ENCODE peak calls at places on chromosomes 1 and 21, in five cellular contexts. One of them, this sample, is unnamed.
A peak's percentile ranks its signal among the peaks of the same experiment; 100 is the strongest.

GRCh38 chr1:235917267-235917811 is 50.6 kb upstream of the LYST start:
- DNase-seq in IMR-90: peak; percentile 99
- DNase-seq in H1: no peak
- DNase-seq in neuronal stem cell: no peak
- DNase-seq in H9: no peak
- DNase-seq in this sample: peak; percentile 99

GRCh38 chr1:9316512-9316911 is 23.8 kb downstream of the SPSB1 start:
- DNase-seq in IMR-90: no peak
- DNase-seq in H1: no peak
- DNase-seq in neuronal stem cell: no peak
- DNase-seq in H9: no peak
- DNase-seq in this sample: no peak

GRCh38 chr1:47963093-47963492 is 34.1 kb downstream of the TRABD2B start:
- DNase-seq in IMR-90: no peak
- DNase-seq in H1: no peak
- DNase-seq in neuronal stem cell: no peak
- DNase-seq in H9: no peak
- DNase-seq in this sample: no peak

GRCh38 chr1:26358411-26359384 is 4.8 kb upstream of the CRYBG2 start:
- DNase-seq in IMR-90: no peak
- DNase-seq in H1: no peak
- DNase-seq in neuronal stem cell: no peak
- DNase-seq in H9: peak; percentile 60
- DNase-seq in this sample: no peak

GRCh38 chr1:114286179-114286578 is 132.5 kb upstream of the SYT6 start:
- DNase-seq in IMR-90: peak; percentile 31
- DNase-seq in H1: no peak
- DNase-seq in neuronal stem cell: no peak
- DNase-seq in H9: no peak
- DNase-seq in this sample: no peak

GRCh38 chr1:117591248-117591647 is 14.6 kb upstream of the TENT5C start:
- DNase-seq in IMR-90: no peak
- DNase-seq in H1: no peak
- DNase-seq in neuronal stem cell: no peak
- DNase-seq in H9: no peak
- DNase-seq in this sample: no peak

GRCh38 chr1:97796716-97797115 is 124.1 kb downstream of the DPYD start:
- DNase-seq in IMR-90: peak; percentile 8
- DNase-seq in H1: no peak
- DNase-seq in neuronal stem cell: no peak
- DNase-seq in H9: no peak
- DNase-seq in this sample: peak; percentile 6

GRCh38 chr1:6503884-6504602 is 12.6 kb upstream of the PLEKHG5 start:
- DNase-seq in IMR-90: no peak
- DNase-seq in H1: no peak
- DNase-seq in neuronal stem cell: no peak
- DNase-seq in H9: no peak
- DNase-seq in this sample: no peak

GRCh38 chr21:45040114-45040715 is 34.2 kb upstream of the ADARB1 start:
- DNase-seq in IMR-90: no peak
- DNase-seq in H1: no peak
- DNase-seq in neuronal stem cell: no peak
- DNase-seq in H9: no peak
- DNase-seq in this sample: no peak

GRCh38 chr1:228459091-228459993 is 27.8 kb upstream of the RNF187 start:
- DNase-seq in IMR-90: peak; percentile 85
- DNase-seq in H1: no peak
- DNase-seq in neuronal stem cell: peak; percentile 64
- DNase-seq in H9: peak; percentile 86
- DNase-seq in this sample: peak; percentile 86

GRCh38 chr1:113982955-113983742 is 3.9 kb downstream of the OLFML3 start:
- DNase-seq in IMR-90: no peak
- DNase-seq in H1: no peak
- DNase-seq in neuronal stem cell: no peak
- DNase-seq in H9: no peak
- DNase-seq in this sample: no peak

GRCh38 chr1:11054666-11055065 is 5.2 kb downstream of the SRM start:
- DNase-seq in IMR-90: no peak
- DNase-seq in H1: no peak
- DNase-seq in neuronal stem cell: no peak
- DNase-seq in H9: no peak
- DNase-seq in this sample: no peak

GRCh38 chr1:23562138-23562819 is 3.0 kb upstream of the ID3 start:
- DNase-seq in IMR-90: peak; percentile 99
- DNase-seq in H1: no peak
- DNase-seq in neuronal stem cell: peak; percentile 92
- DNase-seq in H9: peak; percentile 95
- DNase-seq in this sample: peak; percentile 99

GRCh38 chr1:48077860-48078259 is 80.7 kb upstream of the TRABD2B start:
- DNase-seq in IMR-90: no peak
- DNase-seq in H1: no peak
- DNase-seq in neuronal stem cell: no peak
- DNase-seq in H9: no peak
- DNase-seq in this sample: no peak

GRCh38 chr1:217393901-217394300 is 237.0 kb downstream of the GPATCH2 start:
- DNase-seq in IMR-90: no peak
- DNase-seq in H1: no peak
- DNase-seq in neuronal stem cell: peak; percentile 18
- DNase-seq in H9: no peak
- DNase-seq in this sample: no peak

GRCh38 chr1:34213976-34214375 is 37.3 kb downstream of the C1orf94 start:
- DNase-seq in IMR-90: no peak
- DNase-seq in H1: no peak
- DNase-seq in neuronal stem cell: no peak
- DNase-seq in H9: no peak
- DNase-seq in this sample: no peak

GRCh38 chr1:111631502-111631901 is 11.9 kb downstream of the RAP1A start:
- DNase-seq in IMR-90: no peak
- DNase-seq in H1: no peak
- DNase-seq in neuronal stem cell: no peak
- DNase-seq in H9: no peak
- DNase-seq in this sample: no peak

GRCh38 chr1:161985301-161985825 is 38.3 kb downstream of the OLFML2B start:
- DNase-seq in IMR-90: no peak
- DNase-seq in H1: no peak
- DNase-seq in neuronal stem cell: no peak
- DNase-seq in H9: no peak
- DNase-seq in this sample: no peak

GRCh38 chr21:25639922-25640670 is 1.0 kb downstream of the JAM2 start:
- DNase-seq in IMR-90: no peak
- DNase-seq in H1: no peak
- DNase-seq in neuronal stem cell: peak; percentile 30
- DNase-seq in H9: peak; percentile 58
- DNase-seq in this sample: peak; percentile 3

GRCh38 chr1:225642177-225642576 is 10.7 kb downstream of the ENAH start:
- DNase-seq in IMR-90: peak; percentile 56
- DNase-seq in H1: no peak
- DNase-seq in neuronal stem cell: no peak
- DNase-seq in H9: no peak
- DNase-seq in this sample: peak; percentile 61

GRCh38 chr21:41901099-41901498 is 22.0 kb upstream of the PRDM15 start:
- DNase-seq in IMR-90: no peak
- DNase-seq in H1: no peak
- DNase-seq in neuronal stem cell: no peak
- DNase-seq in H9: no peak
- DNase-seq in this sample: no peak

GRCh38 chr1:200448034-200448762 is 38.4 kb upstream of the ZNF281 start:
- DNase-seq in IMR-90: no peak
- DNase-seq in H1: no peak
- DNase-seq in neuronal stem cell: no peak
- DNase-seq in H9: no peak
- DNase-seq in this sample: no peak

GRCh38 chr21:18725653-18726052 is 322.1 kb upstream of the TMPRSS15 start:
- DNase-seq in IMR-90: no peak
- DNase-seq in H1: no peak
- DNase-seq in neuronal stem cell: no peak
- DNase-seq in H9: peak; percentile 40
- DNase-seq in this sample: no peak

GRCh38 chr21:29299906-29300546 is 1.3 kb downstream of the BACH1 start:
- DNase-seq in IMR-90: peak; percentile 97
- DNase-seq in H1: no peak
- DNase-seq in neuronal stem cell: peak; percentile 32
- DNase-seq in H9: peak; percentile 36
- DNase-seq in this sample: peak; percentile 92

GRCh38 chr1:23461050-23461449 is 22.9 kb downstream of the ASAP3 start:
- DNase-seq in IMR-90: no peak
- DNase-seq in H1: no peak
- DNase-seq in neuronal stem cell: no peak
- DNase-seq in H9: no peak
- DNase-seq in this sample: no peak

GRCh38 chr1:111399792-111400610 is 27.5 kb downstream of the OVGP1 start:
- DNase-seq in IMR-90: peak; percentile 55
- DNase-seq in H1: no peak
- DNase-seq in neuronal stem cell: peak; percentile 41
- DNase-seq in H9: no peak
- DNase-seq in this sample: peak; percentile 52

GRCh38 chr1:109891930-109892329 is 18.7 kb upstream of the CSF1 start:
- DNase-seq in IMR-90: no peak
- DNase-seq in H1: no peak
- DNase-seq in neuronal stem cell: no peak
- DNase-seq in H9: no peak
- DNase-seq in this sample: peak; percentile 52

GRCh38 chr21:44420416-44421205 is 34.7 kb upstream of the LRRC3 start:
- DNase-seq in IMR-90: no peak
- DNase-seq in H1: no peak
- DNase-seq in neuronal stem cell: no peak
- DNase-seq in H9: no peak
- DNase-seq in this sample: no peak

GRCh38 chr1:96790599-96790998 is 69.0 kb downstream of the PTBP2 start:
- DNase-seq in IMR-90: no peak
- DNase-seq in H1: no peak
- DNase-seq in neuronal stem cell: no peak
- DNase-seq in H9: no peak
- DNase-seq in this sample: no peak

GRCh38 chr1:21622466-21623315 is 46.5 kb downstream of the RAP1GAP start:
- DNase-seq in IMR-90: no peak
- DNase-seq in H1: no peak
- DNase-seq in neuronal stem cell: peak; percentile 51
- DNase-seq in H9: peak; percentile 59
- DNase-seq in this sample: no peak

GRCh38 chr1:25820247-25821111 is 725 bp downstream of the MTFR1L start:
- DNase-seq in IMR-90: peak; percentile 61
- DNase-seq in H1: no peak
- DNase-seq in neuronal stem cell: no peak
- DNase-seq in H9: peak; percentile 71
- DNase-seq in this sample: peak; percentile 82

DNA sequence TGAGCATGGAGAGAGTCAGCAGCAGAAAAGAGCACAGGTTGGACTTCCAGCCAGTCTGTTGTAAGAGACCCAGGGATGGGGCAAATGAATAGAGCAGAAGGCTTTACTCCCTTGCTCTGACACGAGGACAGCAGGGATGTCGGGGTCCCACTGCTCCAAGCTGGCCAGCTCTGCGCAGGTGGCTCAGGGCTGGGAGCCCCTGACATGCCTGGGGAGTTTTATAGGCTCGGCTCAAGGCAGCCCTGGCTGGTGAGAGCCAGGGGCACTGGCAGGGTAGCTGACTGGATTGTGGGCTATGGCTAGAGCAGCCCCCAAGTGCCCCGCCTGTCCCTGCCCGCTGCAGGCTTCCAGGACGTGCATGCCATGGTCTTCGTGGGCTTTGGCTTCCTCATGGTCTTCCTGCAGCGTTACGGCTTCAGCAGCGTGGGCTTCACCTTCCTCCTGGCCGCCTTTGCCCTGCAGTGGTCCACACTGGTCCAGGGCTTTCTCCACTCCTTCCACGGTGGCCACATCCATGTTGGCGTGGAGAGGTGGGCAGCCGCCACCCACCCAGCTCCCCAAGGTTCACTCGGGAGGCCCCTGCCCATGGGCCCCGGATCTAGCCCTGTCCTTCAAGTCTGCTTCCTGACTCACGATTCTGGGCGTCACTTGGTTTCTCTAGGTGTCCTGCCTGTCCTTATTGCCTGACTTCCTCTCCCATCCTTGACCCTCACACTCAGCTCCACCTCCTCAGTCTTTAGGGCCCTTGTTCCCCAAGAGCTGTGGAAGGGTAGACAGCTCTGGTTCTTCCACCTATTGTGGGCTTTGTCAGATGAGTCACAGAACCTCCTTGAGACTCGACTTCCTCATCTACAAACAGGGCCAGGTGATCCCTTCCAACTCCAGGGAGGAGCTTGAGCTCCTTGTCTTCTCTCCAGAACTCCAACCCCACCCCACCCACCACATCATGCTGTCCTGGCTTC is 8.2 kb downstream of the RHBG start:
- DNase-seq in IMR-90: no peak
- DNase-seq in H1: no peak
- DNase-seq in neuronal stem cell: no peak
- DNase-seq in H9: no peak
- DNase-seq in this sample: no peak
- H2AK5ac ChIP-seq in IMR-90: no peak overlapping the region
- H2AK5ac ChIP-seq in H1: no peak overlapping the region
- H2AK5ac ChIP-seq in neuronal stem cell: peak overlapping the region; percentile 5
- H2AK5ac ChIP-seq in H9: no peak overlapping the region
- H2AK5ac ChIP-seq in this sample: no peak overlapping the region

GRCh38 chr1:65066766-65067490 is 81.1 kb upstream of the AK4 start:
- DNase-seq in IMR-90: peak; percentile 58
- DNase-seq in H1: no peak
- DNase-seq in neuronal stem cell: peak; percentile 36
- DNase-seq in H9: peak; percentile 83
- DNase-seq in this sample: peak; percentile 89
- H2BK15ac ChIP-seq in IMR-90: no peak overlapping the region
- H2BK15ac ChIP-seq in H1: no peak overlapping the region
- H2BK15ac ChIP-seq in neuronal stem cell: peak overlapping the region; percentile 24
- H2BK15ac ChIP-seq in H9: no peak overlapping the region
- H2BK15ac ChIP-seq in this sample: peak overlapping the region; percentile 94

GRCh38 chr1:224183591-224184312 is 712 bp downstream of the DEGS1 start:
- DNase-seq in IMR-90: peak; percentile 61
- DNase-seq in H1: no peak
- DNase-seq in neuronal stem cell: peak; percentile 51
- DNase-seq in H9: peak; percentile 60
- DNase-seq in this sample: peak; percentile 74
- H2AFZ ChIP-seq in IMR-90: peak overlapping the region; percentile 95
- H2AFZ ChIP-seq in H1: no peak overlapping the region
- H2AFZ ChIP-seq in neuronal stem cell: peak overlapping the region; percentile 94
- H2AFZ ChIP-seq in H9: no peak overlapping the region
- H2AFZ ChIP-seq in this sample: peak overlapping the region; percentile 81

DNA sequence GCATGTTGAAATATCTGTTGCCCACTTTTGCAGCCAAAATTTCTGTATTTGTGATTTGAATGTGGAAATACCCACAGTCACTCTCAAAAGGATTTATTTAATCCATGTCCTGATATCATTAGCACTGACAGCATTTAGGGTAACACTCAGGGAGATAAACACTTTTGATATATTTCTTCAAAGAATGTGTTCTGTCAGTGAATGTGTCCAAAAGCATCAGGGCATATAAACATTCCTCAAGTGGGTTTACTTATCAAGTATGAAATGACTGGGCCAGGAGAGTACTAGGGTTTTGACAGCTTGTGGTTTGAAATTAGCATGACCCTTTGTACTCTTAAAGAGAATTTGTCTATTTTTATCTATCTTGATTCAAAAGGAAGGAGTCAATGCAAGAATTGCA is 1302.1 kb upstream of the ADGRL2 start:
- DNase-seq in IMR-90: no peak
- DNase-seq in H1: no peak
- DNase-seq in neuronal stem cell: no peak
- DNase-seq in H9: no peak
- DNase-seq in this sample: peak; percentile 19
- H2AK5ac ChIP-seq in IMR-90: no peak overlapping the region
- H2AK5ac ChIP-seq in H1: no peak overlapping the region
- H2AK5ac ChIP-seq in neuronal stem cell: no peak overlapping the region
- H2AK5ac ChIP-seq in H9: no peak overlapping the region
- H2AK5ac ChIP-seq in this sample: no peak overlapping the region

This sample was measured in mesenchymal stem cell.